ENCODE peak calls at places on chromosomes 5 and 9, in eight cellular contexts. Q, N, W, A, G, C, K and Z are unnamed samples.

GRCh38 chr5:122608222-122608621 is 166.7 kb upstream of the SNX2 start:
- DNase-seq in Q (no peak), C (no peak), K (no peak), W (no peak), A (no peak), N (no peak), G (no peak), Z (no peak)

GRCh38 chr9:117720555-117720954 is 16.4 kb downstream of the TLR4 start:
- DNase-seq in G (no peak), W (no peak), A (no peak), N (no peak), Q (no peak), K (peak; percentile 59), C (no peak), Z (peak; percentile 44)

GRCh38 chr5:120546922-120547321 is 82.8 kb downstream of the PRR16 start:
- DNase-seq in Q (no peak), N (no peak), K (no peak), A (no peak), G (no peak), C (no peak), W (no peak), Z (no peak)

GRCh38 chr9:110969971-110970381 is 68.3 kb downstream of the LPAR1 start:
- DNase-seq in N (no peak), Q (no peak), A (no peak), K (peak; percentile 68), G (no peak), W (no peak), C (peak; percentile 67), Z (peak; percentile 84)

GRCh38 chr9:128614728-128615127 is 41.9 kb downstream of the DYNC2I2 start:
- DNase-seq in N (no peak), Q (no peak), A (no peak), K (no peak), C (no peak), G (no peak), W (no peak), Z (no peak)

GRCh38 chr5:177232761-177233160 is 70.8 kb downstream of the RAB24 start:
- DNase-seq in K (peak; percentile 66), Q (no peak), C (no peak), G (no peak), W (no peak), N (peak; percentile 36), A (no peak), Z (peak; percentile 49)

GRCh38 chr5:177430146-177430951 is 3.9 kb downstream of the GRK6 start:
- DNase-seq in Q (no peak), N (no peak), C (no peak), K (no peak), W (no peak), A (no peak), G (no peak), Z (no peak)

GRCh38 chr9:108382267-108382666 is 473.5 kb downstream of the ACTL7B start:
- DNase-seq in Q (no peak), A (no peak), K (no peak), N (peak; percentile 33), G (peak; percentile 76), C (no peak), W (peak; percentile 19), Z (no peak)

GRCh38 chr9:111271047-111271446 is 59.0 kb downstream of the OR2K2 start:
- DNase-seq in K (no peak), A (no peak), G (no peak), N (no peak), C (no peak), W (no peak), Q (no peak), Z (no peak)

GRCh38 chr9:129071526-129072131 is 9.3 kb upstream of the DOLPP1 start:
- DNase-seq in A (peak; percentile 39), C (no peak), K (no peak), G (no peak), N (no peak), W (no peak), Q (peak; percentile 40), Z (no peak)

GRCh38 chr5:109291090-109291489 is 118.7 kb downstream of the PJA2 start:
- DNase-seq in C (no peak), W (no peak), G (no peak), Q (no peak), N (no peak), K (no peak), A (no peak), Z (no peak)

GRCh38 chr5:142215915-142216681 is 107.5 kb downstream of the NDFIP1 start:
- DNase-seq in A (peak; percentile 30), W (no peak), K (peak; percentile 92), Q (no peak), G (no peak), N (peak; percentile 14), C (peak; percentile 97), Z (peak; percentile 98)

GRCh38 chr5:132814441-132815294 is 1.6 kb downstream of the SOWAHA start:
- DNase-seq in K (no peak), G (no peak), C (no peak), W (no peak), N (no peak), A (no peak), Q (no peak), Z (no peak)

GRCh38 chr9:91857831-91858669 is 92.0 kb downstream of the ROR2 start:
- DNase-seq in A (no peak), N (no peak), W (no peak), C (no peak), Q (no peak), G (no peak), K (no peak), Z (no peak)

GRCh38 chr9:98465799-98466198 is 210.3 kb upstream of the TBC1D2 start:
- DNase-seq in W (no peak), G (no peak), K (no peak), C (no peak), A (no peak), Q (no peak), N (no peak), Z (no peak)

GRCh38 chr9:111961575-111961974 is 65.0 kb downstream of the UGCG start:
- DNase-seq in N (no peak), G (peak; percentile 83), C (no peak), W (peak; percentile 74), K (no peak), Q (no peak), A (peak; percentile 61), Z (peak; percentile 98)

GRCh38 chr5:155727512-155728145 is 599.3 kb upstream of the SGCD start:
- DNase-seq in C (no peak), N (no peak), Q (no peak), W (no peak), A (no peak), G (no peak), K (peak; percentile 40), Z (no peak)